ENCODE peak calls at places on chromosome 9, in nine cellular contexts. G, T, S, U, Z, Q, K, R and W are unnamed samples. For H3K9me3, the result is how much of the 10 kb centered on the place peaks cover.

GRCh38 chr9:95991326-95991725 is 115.8 kb downstream of the ERCC6L2 start:
- DNase-seq in Q (no peak), U (no peak), G (no peak), Z (no peak), T (no peak), R (no peak), K (no peak), S (no peak), W (no peak)

GRCh38 chr9:127871531-127871930 is 5.9 kb downstream of the AK1 start:
- DNase-seq in R (no peak), Z (no peak), K (no peak), U (no peak), G (no peak), Q (no peak), T (no peak), S (no peak), W (no peak)

GRCh38 chr9:114925039-114925438 is 5.4 kb downstream of the TNFSF8 start:
- DNase-seq in R (no peak), S (no peak), Z (no peak), T (no peak), G (no peak), Q (no peak), K (no peak), U (peak), W (no peak)

GRCh38 chr9:121200346-121200745 is 1.3 kb downstream of the RAB14 start:
- DNase-seq in R (no peak), S (no peak), K (no peak), U (no peak), Z (no peak), G (peak), T (no peak), Q (no peak), W (no peak)

GRCh38 chr9:18478517-18479361 is 4.8 kb downstream of the ADAMTSL1 start:
- DNase-seq in U (no peak), Q (no peak), T (no peak), R (no peak), K (no peak), G (peak), S (peak), Z (no peak), W (no peak)

GRCh38 chr9:118963674-118964073 is 405.6 kb downstream of the BRINP1 start:
- DNase-seq in U (no peak), K (no peak), Z (no peak), Q (no peak), G (no peak), T (no peak), R (no peak), S (no peak), W (no peak)

GRCh38 chr9:99004717-99005460 is 61.2 kb downstream of the COL15A1 start:
- DNase-seq in K (no peak), G (no peak), U (no peak), R (no peak), S (no peak), Q (no peak), Z (no peak), T (no peak), W (peak)

GRCh38 chr9:36258989-36259315 is 704 bp upstream of the GNE start:
- DNase-seq in K (no peak), U (no peak), Z (no peak), R (no peak), T (no peak), S (no peak), Q (no peak), G (peak), W (no peak)

GRCh38 chr9:87445646-87446045 is 52.0 kb upstream of the DAPK1 start:
- DNase-seq in U (peak), G (peak), K (peak), T (no peak), Z (no peak), Q (peak), S (peak), R (no peak), W (no peak)

GRCh38 chr9:77909306-77909705 is 122.3 kb downstream of the GNAQ start:
- DNase-seq in G (no peak), R (no peak), Q (no peak), S (no peak), K (peak), U (no peak), Z (no peak), T (no peak), W (no peak)

GRCh38 chr9:20658677-20659473 is 25.2 kb upstream of the FOCAD start:
- DNase-seq in R (no peak), Z (no peak), S (peak), G (peak), U (no peak), Q (no peak), K (peak), T (no peak), W (no peak)

GRCh38 chr9:88775037-88775471 is 216.2 kb upstream of the S1PR3 start:
- DNase-seq in K (no peak), T (no peak), S (no peak), U (no peak), R (no peak), G (peak), Q (no peak), Z (no peak), W (no peak)

GRCh38 chr9:117815948-117816347 is 111.7 kb downstream of the TLR4 start:
- DNase-seq in Z (no peak), S (no peak), G (no peak), K (no peak), R (no peak), U (no peak), T (no peak), Q (no peak), W (no peak)

GRCh38 chr9:93005876-93006275 is 52.6 kb upstream of the SUSD3 start:
- DNase-seq in T (no peak), G (no peak), S (no peak), K (no peak), U (no peak), Q (no peak), Z (no peak), R (no peak), W (no peak)

GRCh38 chr9:38046669-38047300 is 22.2 kb downstream of the SHB start:
- DNase-seq in U (no peak), S (no peak), T (peak), R (peak), Z (no peak), K (no peak), G (peak), Q (peak), W (peak)

GRCh38 chr9:15999422-16000339 is 446.8 kb downstream of the CCDC171 start:
- DNase-seq in Q (peak), K (no peak), U (no peak), T (peak), G (peak), Z (peak), R (no peak), S (no peak), W (no peak)

GRCh38 chr9:133460405-133461175 is 812 bp downstream of the CACFD1 start:
- DNase-seq in U (peak), R (peak), Q (no peak), S (peak), G (peak), Z (no peak), K (no peak), T (no peak), W (peak)

GRCh38 chr9:4137234-4137633 is 162.6 kb downstream of the GLIS3 start:
- DNase-seq in S (no peak), K (no peak), Z (no peak), U (no peak), G (peak), Q (peak), T (peak), R (peak), W (no peak)

DNA sequence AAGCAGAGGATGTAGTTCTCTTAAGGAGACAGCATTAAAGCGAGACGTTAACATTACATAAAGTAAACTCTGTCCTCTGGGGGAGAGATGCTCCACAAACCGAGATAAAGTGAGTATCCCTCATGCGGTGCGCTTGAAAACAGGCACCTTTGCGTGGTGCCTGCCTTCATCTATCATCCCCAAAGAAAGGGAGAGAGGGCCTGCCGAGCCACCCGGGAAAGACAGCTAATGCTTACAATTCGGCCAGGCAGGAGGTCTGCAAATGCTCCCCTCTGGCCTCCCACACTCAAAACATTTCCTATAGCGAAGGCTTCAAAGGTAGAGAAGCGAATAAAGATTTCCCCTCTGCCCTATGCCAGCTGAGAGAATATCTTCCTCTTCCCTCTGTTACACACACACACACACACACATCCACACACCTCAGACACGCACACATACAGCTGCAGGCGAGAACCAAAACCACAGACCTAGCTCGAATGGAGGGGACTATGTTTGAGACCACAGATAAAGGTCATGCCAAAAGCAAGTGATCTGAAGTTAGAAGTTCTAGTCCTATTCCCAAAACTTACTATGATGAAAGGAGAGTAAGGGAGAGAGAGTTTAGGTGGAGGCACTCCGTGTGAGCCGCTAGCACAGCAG is 132.8 kb downstream of the CRB2 start:
- DNase-seq in Q (no peak), U (no peak), K (peak), R (no peak), G (no peak), Z (no peak), T (no peak), S (peak), W (no peak)
- H3K9me3 ChIP-seq in Q (under half), U (under half), K (under half), R (under half), G (under half), Z (under half), T (under half), S (under half), W (under half)

GRCh38 chr9:21976334-21976875 is 17.8 kb downstream of the CDKN2A start:
- DNase-seq in U (no peak), Q (no peak), K (no peak), S (no peak), G (no peak), R (no peak), T (no peak), Z (no peak), W (no peak)
- H3K9ac ChIP-seq in U (no peak), Q (no peak), K (peak), S (no peak), G (no peak), R (no peak), T (no peak), Z (no peak), W (no peak)

DNA sequence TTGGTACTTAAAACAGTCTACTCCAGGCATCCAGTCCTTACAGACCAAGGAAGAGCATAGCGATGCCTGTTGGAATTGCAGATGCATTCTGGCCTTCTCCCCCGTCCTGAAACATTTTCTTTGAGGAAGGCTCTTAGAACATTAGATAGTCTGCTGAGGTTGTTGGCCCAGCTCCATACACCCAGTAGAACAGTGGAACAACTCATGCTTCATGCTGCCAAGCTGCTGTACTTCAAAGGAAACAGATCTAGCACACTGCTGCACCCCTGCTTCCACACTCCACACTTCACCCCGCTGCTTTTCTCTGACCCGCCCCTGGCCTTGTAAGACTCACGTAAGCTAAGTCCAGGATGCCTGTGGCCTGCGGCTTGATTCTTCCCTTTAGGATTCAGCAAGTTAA is 33.4 kb upstream of the NCS1 start:
- DNase-seq in Q (no peak), T (peak), G (peak), Z (no peak), R (no peak), U (no peak), K (no peak), S (no peak), W (no peak)
- H3K27ac ChIP-seq in Q (no peak), T (peak), G (peak), Z (no peak), R (no peak), U (no peak), K (no peak), S (no peak), W (no peak)

GRCh38 chr9:2248768-2249167 is 233.6 kb downstream of the SMARCA2 start:
- DNase-seq in S (no peak), R (no peak), Z (no peak), T (no peak), G (no peak), K (no peak), Q (no peak), U (no peak), W (no peak)
- H3K9me3 ChIP-seq in S (under half), R (under half), Z (under half), T (under half), G (under half), K (under half), Q (under half), U (under half), W (under half)

GRCh38 chr9:136304456-136304855 is 562 bp upstream of the CCDC187 start:
- DNase-seq in U (no peak), G (no peak), K (no peak), Z (no peak), T (no peak), R (no peak), S (no peak), Q (no peak), W (peak)
- H3K9ac ChIP-seq in U (no peak), G (no peak), K (no peak), Z (no peak), T (no peak), R (no peak), S (no peak), Q (no peak), W (no peak)